ENCODE peak calls at places on chromosomes 12 and 14, in ten cellular contexts. Z is prostate gland, L is heart right ventricle, Q is uterus, W is SK-N-SH, K is adrenal gland, J is HCT116, A is IMR-90, X is heart left ventricle, E is endodermal cell. O is an unnamed sample.
A peak's percentile ranks its signal among the peaks of the same experiment; 100 is the strongest.

GRCh38 chr12:21940972-21941521 is at the start of gene ABCC9:
- DNase-seq in A (peak; percentile 33), Z (peak; percentile 30), W (peak; percentile 35), E (peak; percentile 87), J (no peak), K (peak; percentile 47), L (peak; percentile 64), Q (peak; percentile 63), X (peak; percentile 58), O (peak; percentile 34)

GRCh38 chr12:8527250-8528130 is 13.2 kb downstream of the CLEC4E start:
- DNase-seq in X (no peak), W (no peak), A (no peak), Z (no peak), K (no peak), Q (no peak), L (no peak), J (no peak), E (peak; percentile 84), O (no peak)

GRCh38 chr12:67459173-67459572 is 189.4 kb upstream of the DYRK2 start:
- DNase-seq in E (no peak), Z (no peak), W (no peak), X (no peak), J (no peak), Q (no peak), K (no peak), A (no peak), L (no peak), O (no peak)

GRCh38 chr12:93376436-93377251 is 1.1 kb upstream of the NUDT4 start:
- DNase-seq in K (peak; percentile 73), W (no peak), J (no peak), Q (peak; percentile 26), Z (no peak), L (peak; percentile 58), A (peak; percentile 60), E (peak; percentile 88), X (peak; percentile 68), O (peak; percentile 40)

GRCh38 chr12:98893126-98893525 is 248.0 kb downstream of the APAF1 start:
- DNase-seq in Z (no peak), E (no peak), K (peak; percentile 18), L (no peak), W (peak; percentile 21), J (no peak), A (no peak), Q (no peak), X (no peak), O (no peak)

GRCh38 chr12:20646239-20646827 is 48.8 kb upstream of the SLCO1C1 start:
- DNase-seq in K (no peak), J (peak; percentile 53), L (no peak), X (no peak), A (peak; percentile 60), Z (no peak), E (no peak), W (peak; percentile 39), Q (no peak), O (no peak)

GRCh38 chr14:98694541-98694940 is 577.5 kb downstream of the BCL11B start:
- DNase-seq in W (no peak), Z (no peak), L (no peak), Q (no peak), X (no peak), J (no peak), K (no peak), A (no peak), E (no peak), O (no peak)

GRCh38 chr12:11658796-11659195 is 9.3 kb downstream of the ETV6 start:
- DNase-seq in K (no peak), Q (no peak), E (peak; percentile 24), A (peak; percentile 86), L (no peak), W (no peak), Z (no peak), X (no peak), J (no peak), O (no peak)

GRCh38 chr14:69547701-69548348 is 26.8 kb downstream of the CCDC177 start:
- DNase-seq in Q (no peak), Z (no peak), A (no peak), L (no peak), J (no peak), E (peak; percentile 94), K (no peak), X (no peak), W (peak; percentile 87), O (no peak)

GRCh38 chr12:26554332-26554731 is 278.7 kb downstream of the ITPR2 start:
- DNase-seq in J (no peak), K (no peak), X (no peak), Z (no peak), E (no peak), L (no peak), A (no peak), W (no peak), Q (no peak), O (no peak)

GRCh38 chr12:21773799-21774198 is 707 bp downstream of the KCNJ8 start:
- DNase-seq in Q (no peak), K (peak; percentile 22), E (no peak), L (no peak), X (no peak), W (peak; percentile 37), J (no peak), A (peak; percentile 12), Z (no peak), O (no peak)

GRCh38 chr14:61934385-61934784 is 172.2 kb downstream of the SNAPC1 start:
- DNase-seq in L (no peak), Q (no peak), E (no peak), W (no peak), X (no peak), A (peak; percentile 99), K (no peak), J (no peak), Z (no peak), O (no peak)

GRCh38 chr14:77557391-77557790 is 58.8 kb upstream of the ISM2 start:
- DNase-seq in L (no peak), W (no peak), J (no peak), Z (no peak), X (no peak), A (no peak), E (no peak), Q (no peak), K (no peak), O (no peak)

GRCh38 chr14:77561881-77562280 is 54.6 kb downstream of the SPTLC2 start:
- DNase-seq in J (no peak), W (no peak), E (no peak), L (no peak), Q (no peak), Z (no peak), A (no peak), X (no peak), K (no peak), O (no peak)

GRCh38 chr14:77562681-77563080 is 53.8 kb downstream of the SPTLC2 start:
- DNase-seq in J (no peak), K (no peak), Q (no peak), W (no peak), X (no peak), L (no peak), Z (no peak), A (peak; percentile 98), E (no peak), O (no peak)

GRCh38 chr14:77556946-77557345 is 58.3 kb upstream of the ISM2 start:
- DNase-seq in Q (no peak), A (no peak), K (no peak), X (no peak), Z (no peak), L (no peak), E (no peak), J (no peak), W (no peak), O (no peak)

GRCh38 chr14:77559381-77559780 is 57.1 kb downstream of the SPTLC2 start:
- DNase-seq in Z (no peak), L (no peak), W (no peak), Q (no peak), K (no peak), X (no peak), E (no peak), A (no peak), J (no peak), O (no peak)
- TF ChIP-seq CTCF in Z (no peak), L (no peak), W (no peak), Q (no peak), K (no peak), X (no peak), E (no peak), A (no peak), J (no peak), O (no peak)

DNA sequence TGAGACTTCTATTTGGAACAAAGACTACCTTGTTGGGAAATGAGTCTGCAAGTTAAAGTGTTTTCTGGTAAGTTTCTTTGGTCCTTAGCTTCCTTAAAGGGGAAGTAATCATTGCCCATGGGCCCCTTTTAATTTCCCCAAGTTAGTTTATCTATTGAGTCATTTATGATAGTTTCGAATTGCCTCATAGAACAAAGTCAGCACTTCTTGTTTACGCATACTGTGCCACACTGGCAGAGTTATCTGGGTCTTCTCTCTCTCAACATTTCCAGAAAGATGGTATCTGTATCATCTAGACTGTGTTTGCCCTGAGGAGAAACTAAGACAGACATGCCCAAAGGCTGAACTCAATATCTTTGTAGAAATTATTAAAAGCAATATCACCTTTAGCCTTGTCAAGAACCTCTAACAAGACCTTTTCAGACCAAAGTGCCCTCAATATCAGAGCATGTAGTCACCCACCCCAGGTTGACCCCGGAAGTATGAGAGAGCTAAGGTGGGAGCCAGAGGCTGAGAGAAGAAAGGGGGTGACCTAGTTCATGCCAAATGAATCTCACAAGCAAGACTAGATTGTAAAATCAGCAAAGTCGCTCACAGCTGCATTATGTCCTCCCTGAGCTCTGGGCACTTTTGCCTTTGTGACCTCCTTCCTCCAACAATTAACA is 40.0 kb downstream of the GPR65 start:
- DNase-seq in Q (no peak), J (no peak), Z (no peak), E (no peak), W (no peak), K (no peak), A (no peak), X (no peak), L (no peak), O (no peak)
- H3K4me1 ChIP-seq in Q (no peaks in the 10 kb centered on the region), J (no peaks in the 10 kb centered on the region), Z (no peaks in the 10 kb centered on the region), E (no peaks in the 10 kb centered on the region), W (no peaks in the 10 kb centered on the region), K (no peaks in the 10 kb centered on the region), A (no peaks in the 10 kb centered on the region), X (no peaks in the 10 kb centered on the region), L (no peaks in the 10 kb centered on the region), O (no peaks in the 10 kb centered on the region)

GRCh38 chr12:113270709-113271009 is 49.4 kb downstream of the TPCN1 start:
- DNase-seq in Q (no peak), J (no peak), K (no peak), A (no peak), X (no peak), W (no peak), Z (no peak), E (no peak), L (no peak), O (no peak)
- H3K36me3 ChIP-seq in Q (no peaks in the 10 kb centered on the region), J (no peaks in the 10 kb centered on the region), K (no peaks in the 10 kb centered on the region), A (peaks cover 9% of the 10 kb centered on the region), X (no peaks in the 10 kb centered on the region), W (no peaks in the 10 kb centered on the region), Z (peaks cover 12% of the 10 kb centered on the region), E (no peaks in the 10 kb centered on the region), L (no peaks in the 10 kb centered on the region), O (no peaks in the 10 kb centered on the region)

DNA sequence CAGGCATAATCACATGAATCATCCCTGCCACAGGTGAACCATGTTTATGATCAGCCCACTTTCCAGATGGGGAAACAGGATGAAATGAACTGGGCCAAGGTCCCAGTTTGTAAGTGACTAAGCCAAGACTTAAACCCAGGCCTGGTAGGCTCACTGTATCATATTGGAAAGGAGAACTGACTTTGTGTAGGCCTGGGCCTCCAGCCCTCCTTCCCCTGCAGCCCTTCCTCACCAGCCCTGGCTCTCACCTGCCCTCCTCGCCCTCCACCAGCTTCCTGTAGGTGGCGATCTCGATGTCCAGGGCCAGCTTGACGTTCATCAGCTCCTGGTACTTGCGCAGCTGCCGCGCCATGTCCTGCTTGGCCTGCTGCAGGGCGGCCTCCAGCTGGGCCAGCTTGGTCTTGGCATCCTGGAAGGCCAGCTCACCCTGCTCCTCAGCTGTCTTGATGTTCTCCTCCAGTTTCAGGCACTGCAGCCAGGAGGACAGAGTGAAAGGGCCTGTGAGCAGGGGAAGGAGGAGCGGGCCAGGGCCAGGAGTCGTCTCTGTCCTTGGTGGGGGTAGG is 19.8 kb downstream of the KRT80 start:
- DNase-seq in A (peak; percentile 68), Z (no peak), Q (no peak), X (no peak), L (no peak), J (no peak), W (no peak), K (peak; percentile 69), E (peak; percentile 96), O (no peak)
- TF ChIP-seq CTCF in A (peak; percentile 36), Z (peak; percentile 38), Q (no peak), X (no peak), L (no peak), J (peak; percentile 82), W (peak; percentile 56), K (peak; percentile 39), E (peak; percentile 74), O (no peak)

O was measured in lung.